ENCODE peak calls at places on chromosomes 7 and 10, in five cellular contexts. One of them, this sample, is unnamed.

GRCh38 chr10:43166207-43166878 is 28.1 kb downstream of the CSGALNACT2 start:
- DNase-seq in NCI-H1092 treated with DMSO at 0.1 percent for 48 hours: no peak
- DNase-seq in NCI-H2171: no peak
- DNase-seq in osteocyte: no peak
- DNase-seq in anterior cingulate cortex: no peak
- DNase-seq in this sample: no peak

GRCh38 chr10:70617798-70618568 is 15.4 kb upstream of the PRF1 start:
- DNase-seq in osteocyte: no peak
- DNase-seq in NCI-H1092 treated with DMSO at 0.1 percent for 48 hours: peak; percentile 16
- DNase-seq in NCI-H2171: no peak
- DNase-seq in anterior cingulate cortex: no peak
- DNase-seq in this sample: no peak

GRCh38 chr7:55502209-55502608 is 70.1 kb downstream of the VOPP1 start:
- DNase-seq in osteocyte: no peak
- DNase-seq in NCI-H2171: no peak
- DNase-seq in NCI-H1092 treated with DMSO at 0.1 percent for 48 hours: peak; percentile 72
- DNase-seq in anterior cingulate cortex: no peak
- DNase-seq in this sample: no peak

GRCh38 chr7:132455306-132455705 is 121.0 kb downstream of the PLXNA4 start:
- DNase-seq in osteocyte: no peak
- DNase-seq in NCI-H1092 treated with DMSO at 0.1 percent for 48 hours: peak; percentile 15
- DNase-seq in anterior cingulate cortex: peak; percentile 10
- DNase-seq in NCI-H2171: no peak
- DNase-seq in this sample: no peak

GRCh38 chr7:139023076-139023475 is 12.8 kb downstream of the ZC3HAV1L start:
- DNase-seq in NCI-H1092 treated with DMSO at 0.1 percent for 48 hours: no peak
- DNase-seq in osteocyte: no peak
- DNase-seq in anterior cingulate cortex: no peak
- DNase-seq in NCI-H2171: no peak
- DNase-seq in this sample: no peak

GRCh38 chr7:110186334-110186733 is 904.6 kb upstream of the LRRN3 start:
- DNase-seq in anterior cingulate cortex: no peak
- DNase-seq in NCI-H1092 treated with DMSO at 0.1 percent for 48 hours: no peak
- DNase-seq in osteocyte: no peak
- DNase-seq in NCI-H2171: no peak
- DNase-seq in this sample: no peak

GRCh38 chr10:76397957-76398665 is 966.7 kb downstream of the LRMDA start:
- DNase-seq in osteocyte: no peak
- DNase-seq in anterior cingulate cortex: no peak
- DNase-seq in NCI-H2171: peak; percentile 42
- DNase-seq in NCI-H1092 treated with DMSO at 0.1 percent for 48 hours: no peak
- DNase-seq in this sample: no peak

GRCh38 chr7:32091608-32092210 is 21.5 kb upstream of the PDE1C start:
- DNase-seq in NCI-H1092 treated with DMSO at 0.1 percent for 48 hours: no peak
- DNase-seq in osteocyte: no peak
- DNase-seq in anterior cingulate cortex: no peak
- DNase-seq in NCI-H2171: no peak
- DNase-seq in this sample: no peak

GRCh38 chr10:44978570-44979280 is at the start of gene DEPP1:
- DNase-seq in anterior cingulate cortex: peak; percentile 87
- DNase-seq in NCI-H2171: peak; percentile 76
- DNase-seq in osteocyte: peak; percentile 91
- DNase-seq in NCI-H1092 treated with DMSO at 0.1 percent for 48 hours: peak; percentile 75
- DNase-seq in this sample: no peak

GRCh38 chr7:47458057-47458456 is 123.9 kb downstream of the TNS3 start:
- DNase-seq in NCI-H2171: peak; percentile 62
- DNase-seq in osteocyte: no peak
- DNase-seq in NCI-H1092 treated with DMSO at 0.1 percent for 48 hours: no peak
- DNase-seq in anterior cingulate cortex: no peak
- DNase-seq in this sample: no peak

GRCh38 chr7:155918720-155919399 is 106.6 kb upstream of the SHH start:
- DNase-seq in NCI-H1092 treated with DMSO at 0.1 percent for 48 hours: no peak
- DNase-seq in NCI-H2171: no peak
- DNase-seq in osteocyte: peak; percentile 91
- DNase-seq in anterior cingulate cortex: no peak
- DNase-seq in this sample: no peak

GRCh38 chr10:58326967-58327381 is 7.8 kb upstream of the UBE2D1 start:
- DNase-seq in osteocyte: no peak
- DNase-seq in NCI-H2171: no peak
- DNase-seq in NCI-H1092 treated with DMSO at 0.1 percent for 48 hours: no peak
- DNase-seq in anterior cingulate cortex: no peak
- DNase-seq in this sample: no peak

GRCh38 chr7:117871778-117872538 is 1.3 kb downstream of the CTTNBP2 start:
- DNase-seq in NCI-H1092 treated with DMSO at 0.1 percent for 48 hours: peak; percentile 20
- DNase-seq in NCI-H2171: no peak
- DNase-seq in osteocyte: no peak
- DNase-seq in anterior cingulate cortex: peak; percentile 32
- DNase-seq in this sample: no peak

GRCh38 chr7:33824911-33825459 is 80.4 kb upstream of the BMPER start:
- DNase-seq in NCI-H2171: no peak
- DNase-seq in anterior cingulate cortex: no peak
- DNase-seq in NCI-H1092 treated with DMSO at 0.1 percent for 48 hours: no peak
- DNase-seq in osteocyte: no peak
- DNase-seq in this sample: no peak

This sample was measured in effector memory CD4-positive, alpha-beta T cell.